ENCODE peak calls at places on chromosomes 16 and 17, in nine cellular contexts. S is heart left ventricle; W is astrocyte of the cerebellum; F is dorsolateral prefrontal cortex; E is psoas muscle; V is fibroblast of pulmonary artery; Z is left lung; B is GM23248; Y is CD8-positive, alpha-beta T cell. I is an unnamed sample.

GRCh38 chr16:10453159-10453510 is 67.3 kb downstream of the ATF7IP2 start:
- DNase-seq in S (no peak), W (no peak), F (no peak), E (no peak), V (no peak), Z (no peak), B (no peak), Y (no peak), I (no peak)

GRCh38 chr16:8944113-8944765 is 19.5 kb downstream of the USP7 start:
- DNase-seq in S (no peak), W (no peak), F (no peak), E (no peak), V (no peak), Z (no peak), B (no peak), Y (no peak), I (no peak)

GRCh38 chr16:55508941-55509920 is at the start of gene LPCAT2:
- DNase-seq in S (peak), W (peak), F (peak), E (peak), V (peak), Z (peak), B (peak), Y (no peak), I (peak)

GRCh38 chr16:79176987-79177386 is 423.6 kb downstream of the MAF start:
- DNase-seq in S (no peak), W (no peak), F (no peak), E (no peak), V (no peak), Z (no peak), B (no peak), Y (no peak), I (no peak)

GRCh38 chr17:73748521-73748920 is 104.3 kb upstream of the SDK2 start:
- DNase-seq in S (no peak), W (no peak), F (no peak), E (no peak), V (no peak), Z (no peak), B (no peak), Y (no peak), I (no peak)

GRCh38 chr17:19933633-19934032 is 44.0 kb downstream of the AKAP10 start:
- DNase-seq in S (no peak), W (no peak), F (no peak), E (no peak), V (no peak), Z (no peak), B (no peak), Y (no peak), I (no peak)

GRCh38 chr16:85611455-85612190 is 1.5 kb upstream of the GSE1 start:
- DNase-seq in S (peak), W (no peak), F (peak), E (peak), V (peak), Z (peak), B (peak), Y (peak), I (peak)

GRCh38 chr16:68227850-68228553 is 7.9 kb downstream of the ESRP2 start:
- DNase-seq in S (peak), W (no peak), F (no peak), E (peak), V (no peak), Z (peak), B (no peak), Y (no peak), I (no peak)

GRCh38 chr17:35243459-35244204 is 760 bp downstream of the SLFN5 start:
- DNase-seq in S (peak), W (no peak), F (no peak), E (peak), V (peak), Z (peak), B (peak), Y (peak), I (peak)

GRCh38 chr17:43576563-43577229 is 30.6 kb upstream of the ETV4 start:
- DNase-seq in S (peak), W (peak), F (peak), E (peak), V (peak), Z (peak), B (peak), Y (peak), I (peak)

GRCh38 chr16:85974428-85975375 is 75.7 kb downstream of the IRF8 start:
- DNase-seq in S (peak), W (no peak), F (no peak), E (no peak), V (no peak), Z (no peak), B (no peak), Y (no peak), I (no peak)

GRCh38 chr17:50262001-50262794 is 12.1 kb upstream of the TMEM92 start:
- DNase-seq in S (no peak), W (no peak), F (no peak), E (no peak), V (no peak), Z (no peak), B (no peak), Y (peak), I (no peak)

GRCh38 chr16:3249020-3249419 is 7.4 kb downstream of the MEFV start:
- DNase-seq in S (no peak), W (no peak), F (no peak), E (no peak), V (no peak), Z (no peak), B (no peak), Y (no peak), I (no peak)

GRCh38 chr16:83005653-83006160 is 378.9 kb downstream of the CDH13 start:
- DNase-seq in S (no peak), W (no peak), F (no peak), E (no peak), V (peak), Z (no peak), B (no peak), Y (no peak), I (peak)

GRCh38 chr16:16136588-16136987 is 86.7 kb downstream of the ABCC6 start:
- DNase-seq in S (no peak), W (no peak), F (no peak), E (no peak), V (no peak), Z (no peak), B (no peak), Y (no peak), I (no peak)

GRCh38 chr16:80968386-80969113 is 38.1 kb downstream of the CMC2 start:
- DNase-seq in S (no peak), W (peak), F (no peak), E (no peak), V (peak), Z (no peak), B (peak), Y (no peak), I (peak)

GRCh38 chr16:29029168-29029994 is 44.5 kb downstream of the LAT start:
- DNase-seq in S (no peak), W (peak), F (no peak), E (no peak), V (peak), Z (no peak), B (peak), Y (peak), I (peak)

GRCh38 chr17:56887105-56887504 is 26.7 kb downstream of the TRIM25 start:
- DNase-seq in S (no peak), W (no peak), F (no peak), E (no peak), V (no peak), Z (no peak), B (no peak), Y (no peak), I (no peak)

GRCh38 chr16:80125677-80126076 is 415.1 kb upstream of the DYNLRB2 start:
- DNase-seq in S (peak), W (no peak), F (no peak), E (peak), V (no peak), Z (no peak), B (peak), Y (no peak), I (no peak)

DNA sequence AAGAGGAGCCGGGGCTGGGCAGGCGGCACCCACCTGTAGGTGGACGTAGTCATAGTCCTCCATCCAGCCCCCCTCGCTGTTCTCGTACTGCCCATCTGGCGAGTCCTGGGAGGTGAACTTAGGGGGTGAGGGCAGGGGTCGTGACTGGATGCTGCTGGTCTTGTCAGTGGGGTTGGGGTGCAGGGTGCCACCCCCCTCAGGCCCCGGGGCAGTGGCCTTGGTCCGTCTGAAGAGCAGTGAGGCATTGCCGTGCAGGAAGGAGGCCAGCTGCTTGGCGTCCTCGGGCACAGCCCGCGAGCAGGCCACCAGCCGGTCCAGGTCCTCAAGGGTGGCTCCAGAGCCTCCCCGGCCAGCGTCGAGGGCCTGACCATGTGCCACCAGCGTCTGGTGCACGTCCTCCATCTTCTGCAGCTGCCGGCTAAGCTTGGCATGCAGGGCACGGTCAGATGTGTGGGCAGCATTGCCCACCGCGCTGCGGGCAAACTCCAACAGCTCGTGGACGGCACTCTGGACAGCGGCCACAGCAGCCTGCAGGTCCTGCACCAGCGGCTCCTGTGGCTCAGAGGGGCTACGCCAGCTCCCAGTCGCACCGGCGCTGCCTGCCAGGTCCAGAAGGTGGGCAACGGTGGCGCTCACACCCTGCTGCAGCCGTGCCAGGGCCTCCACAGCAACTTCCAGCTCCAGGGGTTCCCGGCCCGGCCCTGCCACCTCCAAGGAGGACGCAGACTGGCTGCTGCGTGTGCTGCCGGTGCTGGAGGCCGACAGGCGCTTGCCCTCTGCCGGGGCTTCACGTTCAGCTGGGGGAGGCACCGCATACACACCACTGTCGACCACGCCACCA is 16.3 kb downstream of the CTRB1 start:
- DNase-seq in S (no peak), W (no peak), F (peak), E (peak), V (no peak), Z (no peak), B (no peak), Y (no peak), I (no peak)
- H3K4me3 ChIP-seq in S (no peak), W (no peak), F (no peak), E (no peak), V (no peak), Z (no peak), B (no peak), Y (no peak), I (no peak)

DNA sequence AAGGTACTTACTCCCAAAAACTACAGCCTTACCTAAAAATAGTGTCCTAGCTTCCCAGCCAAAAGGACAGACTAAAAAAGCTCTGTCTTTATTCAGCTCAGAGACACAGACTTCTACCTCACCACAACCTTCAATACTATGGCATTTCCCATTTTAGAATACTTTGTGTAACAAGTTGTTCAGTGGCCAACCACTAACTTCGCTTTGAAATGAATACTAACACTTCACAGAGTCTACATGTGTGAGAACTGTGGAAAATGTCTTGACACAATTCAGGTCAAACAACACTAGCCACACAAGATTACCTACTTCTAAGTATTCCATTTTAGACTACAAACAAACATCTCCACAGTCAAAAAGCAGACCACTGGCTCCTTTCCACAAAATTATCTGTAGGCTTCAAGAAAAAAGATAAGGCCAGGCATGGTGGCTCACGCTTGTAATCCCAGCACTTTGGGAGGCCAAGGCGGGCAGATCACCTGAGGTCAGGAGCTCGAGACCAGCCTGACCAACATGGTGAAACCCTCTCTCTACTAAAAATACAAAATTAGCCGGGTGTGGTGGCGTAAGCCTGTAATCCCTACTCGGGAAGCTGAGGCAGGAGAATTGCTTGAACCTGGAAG is 3.2 kb downstream of the HELZ start:
- DNase-seq in S (no peak), W (no peak), F (no peak), E (no peak), V (no peak), Z (no peak), B (no peak), Y (no peak), I (no peak)
- H3K4me3 ChIP-seq in S (no peak), W (no peak), F (no peak), E (peak), V (no peak), Z (no peak), B (peak), Y (no peak), I (no peak)

GRCh38 chr17:70773210-70773609 is 603.9 kb downstream of the KCNJ2 start:
- DNase-seq in S (no peak), W (no peak), F (no peak), E (no peak), V (no peak), Z (no peak), B (no peak), Y (no peak), I (no peak)

GRCh38 chr17:70774339-70775110 is 605.2 kb downstream of the KCNJ2 start:
- DNase-seq in S (no peak), W (no peak), F (no peak), E (no peak), V (peak), Z (no peak), B (no peak), Y (no peak), I (no peak)

GRCh38 chr17:70772761-70773160 is 603.4 kb downstream of the KCNJ2 start:
- DNase-seq in S (no peak), W (no peak), F (no peak), E (no peak), V (no peak), Z (no peak), B (no peak), Y (no peak), I (no peak)

GRCh38 chr17:70776446-70776845 is 607.1 kb downstream of the KCNJ2 start:
- DNase-seq in S (no peak), W (no peak), F (no peak), E (no peak), V (no peak), Z (no peak), B (no peak), Y (no peak), I (no peak)

DNA sequence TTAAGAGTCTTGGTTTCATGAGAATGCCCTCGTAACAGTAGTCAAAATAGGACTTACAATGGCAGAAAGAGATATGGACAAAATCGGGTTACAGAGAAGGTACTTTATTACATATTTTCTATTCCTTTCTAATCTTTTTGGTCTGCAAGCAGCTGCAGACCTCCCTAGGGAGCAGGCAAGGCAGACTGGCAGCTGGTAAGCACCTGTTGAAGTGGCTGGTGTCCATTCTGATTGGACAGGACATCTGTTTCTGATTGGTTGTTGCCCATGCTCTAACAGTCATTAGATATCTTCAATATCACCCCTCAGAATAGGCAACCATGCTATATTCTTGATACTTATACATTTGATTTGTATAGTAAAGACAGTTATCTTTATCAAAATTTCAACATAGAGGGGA is 606.3 kb downstream of the KCNJ2 start:
- DNase-seq in S (no peak), W (no peak), F (no peak), E (no peak), V (no peak), Z (no peak), B (no peak), Y (no peak), I (no peak)
- H3K4me3 ChIP-seq in S (no peak), W (no peak), F (no peak), E (no peak), V (no peak), Z (no peak), B (no peak), Y (no peak), I (no peak)

GRCh38 chr16:4316103-4316731 is 350 bp downstream of the GLIS2 start:
- DNase-seq in S (no peak), W (no peak), F (no peak), E (peak), V (no peak), Z (no peak), B (peak), Y (no peak), I (no peak)

GRCh38 chr16:4317471-4318170 is 1.8 kb downstream of the GLIS2 start:
- DNase-seq in S (peak), W (no peak), F (no peak), E (peak), V (no peak), Z (no peak), B (peak), Y (no peak), I (peak)

GRCh38 chr16:4315185-4316102 is at the start of gene GLIS2:
- DNase-seq in S (peak), W (no peak), F (no peak), E (peak), V (peak), Z (peak), B (peak), Y (no peak), I (peak)

GRCh38 chr16:4318171-4318910 is 2.5 kb downstream of the GLIS2 start:
- DNase-seq in S (no peak), W (no peak), F (no peak), E (no peak), V (no peak), Z (no peak), B (no peak), Y (no peak), I (peak)

DNA sequence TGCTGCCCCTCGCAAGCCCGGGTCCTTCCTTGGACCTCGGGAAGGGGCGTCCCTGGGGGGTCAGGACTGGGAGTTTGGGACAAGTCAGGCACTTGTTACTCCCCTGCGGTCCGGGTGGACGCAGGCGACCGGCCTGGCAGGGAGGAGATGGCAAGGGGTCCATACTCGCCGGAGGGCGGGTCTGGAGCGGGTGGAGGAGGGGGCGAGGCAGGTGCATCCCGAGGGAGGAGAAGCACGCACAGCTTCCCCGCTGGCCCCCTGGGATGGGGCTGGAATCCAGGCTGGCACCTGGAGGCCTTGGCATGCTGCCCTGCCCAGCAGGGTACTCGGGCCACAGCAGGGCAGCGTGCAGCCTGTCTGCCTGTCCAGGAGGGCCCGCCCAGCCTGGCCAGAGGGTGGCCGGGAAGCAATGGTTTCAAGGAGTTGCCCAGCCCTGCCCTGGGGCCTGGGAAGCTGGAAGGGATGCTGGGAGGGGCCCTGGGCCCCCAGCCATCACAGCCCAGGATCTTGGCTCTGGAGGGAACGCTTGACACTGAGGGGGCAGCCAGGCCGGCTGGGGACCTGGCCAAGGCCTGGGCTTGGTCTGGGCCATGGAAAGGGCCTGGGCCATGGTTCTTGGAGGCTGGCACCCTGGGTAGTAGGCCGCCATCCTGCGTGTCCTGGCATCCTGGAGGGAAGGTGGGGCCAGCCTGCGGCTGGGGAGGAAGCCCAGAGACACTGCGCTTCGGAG is 1.0 kb downstream of the GLIS2 start:
- DNase-seq in S (peak), W (no peak), F (no peak), E (peak), V (no peak), Z (peak), B (peak), Y (no peak), I (peak)
- H3K4me3 ChIP-seq in S (peak), W (peak), F (peak), E (peak), V (peak), Z (peak), B (peak), Y (no peak), I (peak)

DNA sequence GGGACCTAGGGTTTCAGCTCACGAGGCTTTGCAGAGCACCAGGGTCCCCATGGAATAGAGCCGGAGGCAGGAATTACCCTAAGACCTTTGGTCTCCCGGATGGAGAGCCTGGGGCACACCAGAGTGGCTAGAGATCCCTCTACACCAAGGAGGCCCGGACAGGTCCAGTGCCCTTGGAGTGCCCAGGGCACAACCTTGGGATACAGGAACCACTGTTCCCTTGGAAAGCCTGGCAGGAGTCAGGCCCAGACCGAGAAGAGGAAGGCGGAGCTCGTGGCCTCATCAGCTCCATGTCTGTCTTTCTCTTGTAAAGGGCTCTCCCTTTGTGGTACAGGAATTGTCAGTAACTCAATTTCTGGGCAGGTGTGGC is 3.8 kb upstream of the DBNDD1 start:
- DNase-seq in S (peak), W (no peak), F (no peak), E (no peak), V (no peak), Z (no peak), B (peak), Y (no peak), I (no peak)
- H3K4me3 ChIP-seq in S (peak), W (peak), F (peak), E (peak), V (peak), Z (peak), B (peak), Y (peak), I (peak)

GRCh38 chr16:1420540-1421205 is at the start of gene UQCC4:
- DNase-seq in S (peak), W (peak), F (peak), E (peak), V (peak), Z (peak), B (peak), Y (peak), I (peak)

GRCh38 chr16:1416521-1416941 is 2.0 kb upstream of the UNKL start:
- DNase-seq in S (no peak), W (no peak), F (no peak), E (no peak), V (no peak), Z (no peak), B (no peak), Y (no peak), I (no peak)

GRCh38 chr16:1424028-1424427 is 3.5 kb upstream of the UQCC4 start:
- DNase-seq in S (no peak), W (no peak), F (no peak), E (no peak), V (no peak), Z (no peak), B (no peak), Y (no peak), I (no peak)

GRCh38 chr16:1422076-1422475 is 1.5 kb upstream of the UQCC4 start:
- DNase-seq in S (no peak), W (no peak), F (no peak), E (no peak), V (no peak), Z (no peak), B (no peak), Y (no peak), I (no peak)

GRCh38 chr16:1420111-1420539 is 422 bp downstream of the UQCC4 start:
- DNase-seq in S (no peak), W (no peak), F (no peak), E (peak), V (no peak), Z (no peak), B (peak), Y (no peak), I (no peak)
- H3K4me3 ChIP-seq in S (peak), W (peak), F (peak), E (peak), V (peak), Z (peak), B (peak), Y (peak), I (peak)

I was measured in fibroblast of the aortic adventitia.